ENCODE peak calls at places on chromosome 11, in seven cellular contexts. B, C, K, U, S, R and W are unnamed samples.
A peak's percentile ranks its signal among the peaks of the same experiment; 100 is the strongest.

GRCh38 chr11:108498046-108498815 is at the start of gene POGLUT3:
- DNase-seq in C (peak; percentile 76), K (peak; percentile 85), B (peak; percentile 44), R (peak; percentile 78), S (peak; percentile 89), U (peak; percentile 93), W (no peak)

GRCh38 chr11:47858169-47858543 is 10.0 kb upstream of the NUP160 start:
- DNase-seq in U (no peak), B (peak; percentile 21), K (no peak), S (no peak), R (no peak), C (no peak), W (no peak)

GRCh38 chr11:34345012-34345804 is 12.6 kb downstream of the ABTB2 start:
- DNase-seq in U (no peak), C (no peak), S (no peak), R (no peak), B (no peak), K (peak; percentile 75), W (no peak)

GRCh38 chr11:134270250-134270714 is 5.9 kb upstream of the GLB1L3 start:
- DNase-seq in R (no peak), B (no peak), C (peak; percentile 83), S (no peak), K (no peak), U (peak; percentile 56), W (no peak)

GRCh38 chr11:36699271-36699670 is 101.2 kb upstream of the RAG2 start:
- DNase-seq in B (no peak), S (no peak), C (no peak), R (no peak), K (no peak), U (no peak), W (peak; percentile 50)

GRCh38 chr11:92977401-92977800 is 8.0 kb downstream of the MTNR1B start:
- DNase-seq in C (no peak), U (no peak), K (no peak), R (no peak), S (no peak), B (no peak), W (no peak)

GRCh38 chr11:133947298-133947905 is 9.4 kb downstream of the IGSF9B start:
- DNase-seq in B (no peak), S (peak; percentile 77), K (no peak), U (peak; percentile 77), R (peak; percentile 87), C (peak; percentile 93), W (no peak)

GRCh38 chr11:84465040-84465439 is 1162.1 kb downstream of the DLG2 start:
- DNase-seq in S (no peak), R (no peak), B (no peak), C (no peak), U (no peak), K (no peak), W (no peak)

GRCh38 chr11:65744699-65745042 is 24.1 kb upstream of the RNASEH2C start:
- DNase-seq in K (no peak), S (no peak), C (no peak), R (no peak), U (no peak), B (no peak), W (peak; percentile 81)

GRCh38 chr11:1839924-1840779 is 1.4 kb downstream of the TNNI2 start:
- DNase-seq in B (peak; percentile 86), K (no peak), U (no peak), C (no peak), S (peak; percentile 96), R (no peak), W (no peak)

GRCh38 chr11:9977554-9977953 is 313.7 kb downstream of the SWAP70 start:
- DNase-seq in B (no peak), U (no peak), C (no peak), R (no peak), S (no peak), K (no peak), W (no peak)

GRCh38 chr11:28697920-28698827 is 590.0 kb downstream of the METTL15 start:
- DNase-seq in R (peak; percentile 91), K (no peak), S (no peak), B (peak; percentile 24), U (peak; percentile 56), C (peak; percentile 89), W (no peak)

GRCh38 chr11:67027943-67028542 is 5.1 kb downstream of the SYT12 start:
- DNase-seq in U (no peak), B (no peak), S (no peak), C (no peak), K (no peak), R (no peak), W (no peak)

GRCh38 chr11:64631675-64632074 is 40.7 kb downstream of the SLC22A12 start:
- DNase-seq in B (no peak), S (no peak), C (no peak), K (no peak), U (no peak), R (no peak), W (no peak)

GRCh38 chr11:36211735-36212430 is 77.3 kb downstream of the COMMD9 start:
- DNase-seq in U (peak; percentile 69), R (no peak), K (no peak), B (no peak), C (peak; percentile 42), S (no peak), W (no peak)

GRCh38 chr11:78802058-78802633 is 227.5 kb upstream of the NARS2 start:
- DNase-seq in C (peak; percentile 53), K (no peak), S (no peak), U (no peak), B (peak; percentile 48), R (no peak), W (no peak)

GRCh38 chr11:75408852-75409219 is 9.5 kb downstream of the RPS3 start:
- DNase-seq in R (no peak), C (no peak), B (no peak), K (no peak), U (no peak), S (no peak), W (no peak)

GRCh38 chr11:79708319-79708928 is 267.6 kb upstream of the TENM4 start:
- DNase-seq in K (no peak), U (peak; percentile 29), R (peak; percentile 51), B (peak; percentile 23), S (no peak), C (peak; percentile 79), W (no peak)

GRCh38 chr11:111823131-111823530 is 48.2 kb downstream of the ALG9 start:
- DNase-seq in U (no peak), C (peak; percentile 30), B (no peak), S (no peak), K (no peak), R (no peak), W (no peak)

GRCh38 chr11:2300936-2301630 is 635 bp downstream of the C11orf21 start:
- DNase-seq in U (no peak), K (no peak), R (no peak), C (no peak), B (peak; percentile 43), S (peak; percentile 85), W (peak; percentile 90)

GRCh38 chr11:34431979-34432378 is 6.8 kb upstream of the CAT start:
- DNase-seq in B (no peak), U (no peak), C (no peak), K (no peak), S (no peak), R (no peak), W (no peak)

GRCh38 chr11:26842458-26842841 is 120.6 kb upstream of the SLC5A12 start:
- DNase-seq in C (no peak), R (no peak), U (no peak), K (peak; percentile 63), B (no peak), S (no peak), W (no peak)
- TF ChIP-seq POLR2AphosphoS5 in C (no peak), R (no peak), U (no peak), K (no peak), B (no peak), S (no peak), W (no peak)

DNA sequence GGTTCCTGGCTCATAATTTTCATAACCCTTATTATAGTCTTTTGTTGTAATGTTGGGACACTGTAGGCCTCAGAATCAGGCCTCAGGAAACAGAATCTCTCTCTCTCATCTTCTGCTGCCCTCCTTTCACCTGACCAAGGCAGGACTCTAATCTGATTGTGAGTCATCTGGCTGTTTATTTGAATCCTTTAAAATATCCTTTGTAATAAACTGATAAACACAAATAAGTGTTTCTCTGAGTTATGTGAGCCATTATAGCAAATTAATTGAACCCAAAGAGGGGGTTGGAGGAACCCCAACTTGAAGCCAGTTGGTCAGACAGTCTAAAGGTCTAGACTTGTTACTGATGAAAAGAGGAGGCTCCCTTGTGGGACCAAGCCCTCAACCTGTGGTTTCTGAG is 30.6 kb downstream of the ACER3 start:
- DNase-seq in S (no peak), K (no peak), U (no peak), C (no peak), B (no peak), R (no peak), W (no peak)
- TF ChIP-seq POLR2AphosphoS5 in S (no peak), K (no peak), U (no peak), C (no peak), B (no peak), R (no peak), W (no peak)

DNA sequence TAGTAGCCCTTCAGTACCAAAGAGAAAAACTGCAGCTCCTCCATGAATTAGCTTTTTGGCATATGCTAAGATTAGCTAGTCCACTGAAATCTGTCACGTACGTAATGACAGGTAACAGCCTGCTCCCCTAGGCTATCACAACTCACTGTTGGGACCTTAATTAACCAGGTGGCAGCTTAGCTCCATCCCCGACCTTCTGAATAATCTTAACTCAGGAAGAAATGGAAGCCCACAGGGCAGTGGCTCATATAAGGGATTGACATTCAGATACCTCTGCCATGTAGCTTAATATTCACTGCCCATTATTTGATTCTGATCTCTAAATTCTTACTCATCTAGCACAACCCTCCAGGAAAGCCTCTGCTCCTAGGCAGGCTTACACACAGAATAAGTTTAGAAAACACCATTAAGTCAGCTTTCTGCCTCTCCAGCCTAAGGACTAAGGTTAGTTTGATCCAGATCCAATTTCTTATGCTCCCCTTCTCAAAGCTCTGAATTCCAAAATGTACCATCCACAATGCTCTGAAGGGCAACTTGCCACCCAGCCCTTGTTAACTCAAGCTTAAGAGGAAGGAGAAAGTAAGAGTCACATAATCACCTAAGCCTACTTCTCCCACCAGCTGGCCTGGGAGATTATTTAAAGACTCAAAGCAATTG is 5.0 kb downstream of the HSPA8 start:
- DNase-seq in S (no peak), U (no peak), B (no peak), K (no peak), C (no peak), R (no peak), W (no peak)
- TF ChIP-seq POLR2AphosphoS5 in S (no peak), U (no peak), B (no peak), K (no peak), C (no peak), R (no peak), W (no peak)

DNA sequence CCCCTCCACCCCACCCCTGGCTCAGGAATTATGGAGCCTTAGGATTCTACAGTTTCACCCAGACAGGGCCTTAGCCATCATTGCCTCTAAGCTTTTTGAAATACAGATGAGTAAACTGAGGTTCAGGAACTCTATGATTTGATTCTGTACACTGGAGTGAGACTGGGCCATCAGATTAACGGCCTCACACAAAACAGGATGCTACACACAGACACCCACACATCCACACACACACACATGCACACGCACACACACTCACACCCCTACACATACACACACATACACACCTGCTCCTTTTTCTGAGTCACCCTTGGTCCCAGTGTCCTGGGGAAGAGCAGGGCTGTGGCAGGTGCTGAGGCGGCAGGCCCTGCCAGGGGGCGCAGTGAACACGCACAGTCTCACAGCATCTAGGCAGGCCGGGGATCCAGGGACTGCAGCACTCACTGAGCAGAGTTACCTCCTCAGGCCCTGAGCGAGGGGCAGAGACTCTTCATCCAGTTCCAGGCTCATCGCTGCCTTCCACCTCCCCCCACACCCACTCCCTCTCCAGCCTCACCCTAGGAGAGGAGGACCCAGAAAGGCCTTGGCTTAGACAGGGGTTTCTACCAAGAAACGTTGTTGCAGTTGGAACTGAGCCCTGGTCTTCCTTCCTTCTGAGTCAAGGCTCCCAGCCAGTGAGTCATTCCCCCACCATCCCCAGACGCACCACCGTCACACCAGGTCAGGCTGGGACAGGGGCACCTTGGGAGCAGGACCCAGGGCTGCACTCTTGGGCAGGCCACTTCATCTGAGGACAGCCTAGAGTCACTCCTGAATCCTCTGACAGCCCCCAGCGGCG is 89.8 kb upstream of the PARVA start:
- DNase-seq in S (no peak), C (peak; percentile 80), R (peak; percentile 83), K (peak; percentile 93), B (no peak), U (peak; percentile 51), W (peak; percentile 91)
- TF ChIP-seq POLR2AphosphoS5 in S (no peak), C (no peak), R (no peak), K (peak; percentile 19), B (no peak), U (peak; percentile 73), W (peak; percentile 69)